ENCODE peak calls at places on chromosomes 5 and 9, in seven cellular contexts. N is upper lobe of left lung, Q is transverse colon, W is heart right ventricle, Z is stomach, A is psoas muscle, V is tibial artery. E is an unnamed sample.

GRCh38 chr5:154197801-154198461 is 7.4 kb downstream of the GALNT10 start:
- DNase-seq in V (no peak), W (no peak), A (no peak), N (peak), Z (peak), Q (no peak), E (peak)

GRCh38 chr5:158152151-158152550 is 293.2 kb upstream of the CLINT1 start:
- DNase-seq in V (no peak), W (no peak), Q (no peak), Z (no peak), N (no peak), A (no peak), E (no peak)

GRCh38 chr5:130198927-130199326 is 294.7 kb downstream of the CHSY3 start:
- DNase-seq in Q (no peak), A (no peak), V (no peak), Z (no peak), W (no peak), N (no peak), E (peak)

GRCh38 chr5:108703313-108703712 is 44.4 kb upstream of the FER start:
- DNase-seq in V (no peak), A (no peak), Z (no peak), W (no peak), Q (no peak), N (no peak), E (no peak)

GRCh38 chr5:173757279-173757678 is 130.9 kb upstream of the CPEB4 start:
- DNase-seq in W (no peak), N (no peak), Q (no peak), V (no peak), Z (no peak), A (no peak), E (no peak)

GRCh38 chr9:135290086-135290485 is 189.5 kb upstream of the PPP1R26 start:
- DNase-seq in W (peak), V (no peak), Q (no peak), N (no peak), Z (peak), A (peak), E (no peak)

GRCh38 chr9:136791466-136792276 is 527 bp downstream of the TMEM141 start:
- DNase-seq in Z (peak), W (peak), A (peak), V (peak), Q (peak), N (peak), E (no peak)

GRCh38 chr5:73273379-73274050 is 100.5 kb downstream of the TMEM174 start:
- DNase-seq in N (no peak), A (no peak), Z (no peak), Q (no peak), V (no peak), W (no peak), E (no peak)

GRCh38 chr9:99823392-99824377 is 2.0 kb downstream of the NR4A3 start:
- DNase-seq in Z (peak), V (peak), N (peak), W (peak), Q (peak), A (peak), E (peak)

GRCh38 chr9:98502976-98503325 is 205.8 kb downstream of the GABBR2 start:
- DNase-seq in N (peak), Z (no peak), A (no peak), W (no peak), Q (no peak), V (no peak), E (peak)

GRCh38 chr9:107251756-107252322 is 31.2 kb upstream of the RAD23B start:
- DNase-seq in W (no peak), Q (no peak), N (no peak), A (peak), V (no peak), Z (peak), E (peak)

GRCh38 chr5:157955541-157956172 is 96.7 kb upstream of the CLINT1 start:
- DNase-seq in V (no peak), Z (no peak), Q (no peak), W (no peak), N (no peak), A (no peak), E (no peak)

GRCh38 chr9:127779136-127779981 is 893 bp upstream of the SH2D3C start:
- DNase-seq in A (no peak), V (no peak), Z (no peak), Q (peak), N (peak), W (no peak), E (peak)

GRCh38 chr5:77449981-77450380 is 42.1 kb downstream of the WDR41 start:
- DNase-seq in V (no peak), N (no peak), Z (no peak), Q (no peak), W (no peak), A (no peak), E (peak)

GRCh38 chr5:157665467-157666085 is 5.8 kb upstream of the C5orf52 start:
- DNase-seq in Z (no peak), W (no peak), Q (no peak), A (no peak), V (no peak), N (peak), E (peak)

GRCh38 chr9:116274293-116274692 is 120.7 kb downstream of the PAPPA start:
- DNase-seq in V (no peak), Z (no peak), Q (no peak), N (no peak), A (no peak), W (no peak), E (peak)

GRCh38 chr5:69517763-69518212 is 25.2 kb downstream of the OCLN start:
- DNase-seq in V (no peak), Q (no peak), N (peak), Z (no peak), W (no peak), A (no peak), E (peak)

GRCh38 chr5:54083851-54084250 is 226.5 kb downstream of the ARL15 start:
- DNase-seq in A (no peak), W (no peak), N (no peak), Z (no peak), Q (no peak), V (no peak), E (no peak)

GRCh38 chr5:81233080-81233634 is at the start of gene CKMT2:
- DNase-seq in Q (peak), N (peak), A (peak), W (peak), Z (peak), V (peak), E (peak)
- H3K4me3 ChIP-seq in Q (peak), N (peak), A (peak), W (peak), Z (peak), V (peak), E (peak)

DNA sequence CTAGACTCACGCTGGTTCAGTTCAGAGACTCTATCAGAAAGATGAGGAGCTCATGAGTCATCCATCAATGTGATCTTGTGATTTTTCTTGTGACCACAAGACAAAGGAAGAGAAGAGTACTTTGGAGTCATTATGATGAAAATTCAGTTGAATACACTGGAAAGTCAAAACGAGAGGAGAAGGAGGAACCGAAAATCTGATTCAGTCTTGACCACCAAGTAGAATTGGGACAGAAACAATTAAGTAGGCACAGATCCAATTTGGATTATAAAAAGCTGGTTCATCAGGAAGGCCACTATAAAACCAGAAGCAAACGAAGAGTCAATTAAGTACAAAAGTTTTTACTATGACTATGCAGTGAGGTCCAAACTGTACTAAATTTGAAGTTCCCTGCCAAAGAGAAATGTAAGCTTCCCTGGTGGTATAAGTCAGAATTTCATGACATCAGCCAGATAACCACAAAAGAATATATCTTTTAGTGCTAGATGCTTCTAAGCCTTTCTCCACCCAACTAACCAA is 90.9 kb downstream of the THBS4 start:
- DNase-seq in V (no peak), W (no peak), Q (no peak), N (no peak), Z (no peak), A (no peak), E (peak)
- TF ChIP-seq CTCF in V (no peak), W (no peak), Q (no peak), N (no peak), Z (no peak), A (no peak), E (peak)

DNA sequence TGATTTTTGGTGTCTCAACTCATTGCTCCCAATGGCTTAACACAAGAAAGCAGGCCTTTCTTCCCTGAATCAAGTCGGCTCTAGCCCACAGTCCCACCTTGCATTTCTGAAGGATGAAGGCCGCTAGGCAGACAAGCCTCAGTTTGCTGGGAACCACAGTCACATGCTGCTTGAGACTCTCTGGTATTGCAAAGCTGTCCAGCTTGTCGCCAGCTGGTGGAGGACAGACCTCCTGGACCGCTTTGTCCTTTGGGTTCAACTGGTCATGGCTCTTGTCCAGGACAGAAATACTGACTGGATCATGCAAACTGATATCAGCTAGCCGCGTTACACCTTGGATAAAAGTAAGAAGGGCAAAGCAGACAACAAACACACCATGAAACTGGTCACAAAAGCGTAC is 23.1 kb downstream of the DDX31 start:
- DNase-seq in Q (no peak), A (no peak), Z (no peak), W (no peak), N (no peak), V (no peak), E (no peak)
- H3K4me3 ChIP-seq in Q (no peak), A (no peak), Z (no peak), W (no peak), N (no peak), V (no peak), E (no peak)

DNA sequence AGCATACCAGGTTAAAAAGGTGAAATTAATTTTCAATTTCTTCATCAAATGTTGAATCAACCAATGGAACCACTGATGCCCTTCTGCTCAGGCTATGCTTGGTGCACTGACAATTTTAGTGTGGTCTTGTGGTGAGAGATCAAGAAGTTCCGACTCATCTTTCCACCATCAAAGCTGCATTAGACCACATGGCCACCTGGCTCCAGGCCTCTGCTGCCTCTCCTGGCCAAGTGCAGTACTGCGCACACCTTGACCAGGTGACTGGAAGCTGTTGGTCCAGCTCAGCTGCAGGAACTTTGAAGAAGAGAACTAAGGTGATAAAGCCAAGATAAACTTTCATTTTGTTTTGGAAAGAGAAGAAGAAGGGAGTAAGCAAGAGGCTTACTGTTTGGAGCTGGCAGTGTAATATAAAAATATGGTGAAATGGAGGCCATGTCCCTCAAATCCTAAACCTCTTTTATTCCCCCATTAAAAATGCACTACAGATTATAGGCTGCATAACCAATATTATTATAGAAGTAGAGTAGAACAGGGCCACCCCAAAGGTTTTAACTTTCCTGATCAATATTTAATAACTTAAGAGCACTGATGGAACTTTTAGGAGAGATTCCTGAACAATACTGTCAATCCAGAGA is 315.5 kb upstream of the C9orf72 start:
- DNase-seq in Q (peak), A (no peak), N (peak), W (no peak), V (no peak), Z (peak), E (no peak)
- TF ChIP-seq CTCF in Q (peak), A (peak), N (peak), W (no peak), V (no peak), Z (peak), E (peak)

GRCh38 chr5:186091-187041 is 4.9 kb upstream of the LRRC14B start:
- DNase-seq in A (no peak), N (no peak), Z (no peak), W (no peak), V (no peak), Q (no peak), E (no peak)

GRCh38 chr5:188488-189481 is 2.5 kb upstream of the LRRC14B start:
- DNase-seq in V (peak), N (peak), Q (peak), A (peak), W (peak), Z (peak), E (peak)

GRCh38 chr5:189486-189885 is 1.8 kb upstream of the LRRC14B start:
- DNase-seq in N (no peak), Z (no peak), W (no peak), V (peak), A (no peak), Q (no peak), E (no peak)

GRCh38 chr5:187042-187431 is 4.3 kb upstream of the LRRC14B start:
- DNase-seq in A (no peak), W (no peak), V (no peak), Q (no peak), N (no peak), Z (no peak), E (no peak)

DNA sequence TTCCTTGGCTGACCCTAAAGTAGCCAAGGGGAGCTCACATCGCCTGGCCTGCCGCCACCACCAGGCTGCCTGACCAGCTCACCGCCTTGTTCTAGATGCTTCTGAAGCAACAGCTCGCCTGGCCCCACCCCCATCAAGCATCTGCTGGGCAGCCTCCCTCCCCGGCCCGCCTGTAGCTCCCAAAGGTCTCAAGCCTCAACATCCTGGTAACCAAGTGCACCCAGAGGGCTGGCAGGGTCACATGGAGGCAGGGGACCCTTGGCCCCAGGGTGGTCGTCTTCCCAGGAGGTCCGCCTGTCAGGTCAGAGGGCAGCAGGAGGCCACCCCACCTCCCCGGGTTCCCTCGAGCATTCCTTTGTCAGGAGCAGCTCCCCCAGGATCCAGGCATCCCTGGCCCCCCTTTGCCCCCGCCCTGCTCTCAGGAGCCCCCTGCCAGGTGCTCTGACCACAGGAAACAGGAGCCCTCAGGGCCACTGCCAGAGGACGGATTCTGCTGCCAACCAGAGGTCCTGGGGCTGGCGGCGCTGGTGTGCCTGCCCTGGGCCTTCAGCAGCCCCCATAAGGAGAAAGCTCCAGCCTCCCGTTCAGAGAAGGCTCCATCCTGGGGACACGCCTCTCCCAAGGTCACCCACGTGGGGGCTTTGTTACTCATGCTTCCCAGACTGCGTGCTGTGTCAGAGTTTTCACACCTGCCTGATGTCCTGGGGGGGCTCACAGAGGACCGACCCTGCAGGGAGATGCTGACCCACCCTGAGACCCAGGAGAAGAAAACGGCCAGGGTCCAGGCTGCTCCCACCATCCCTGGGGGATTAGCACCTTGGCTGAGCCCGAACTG is 3.5 kb upstream of the LRRC14B start:
- DNase-seq in N (no peak), A (no peak), W (no peak), Q (no peak), V (peak), Z (no peak), E (no peak)
- H3K4me3 ChIP-seq in N (no peak), A (peak), W (no peak), Q (no peak), V (peak), Z (peak), E (peak)

DNA sequence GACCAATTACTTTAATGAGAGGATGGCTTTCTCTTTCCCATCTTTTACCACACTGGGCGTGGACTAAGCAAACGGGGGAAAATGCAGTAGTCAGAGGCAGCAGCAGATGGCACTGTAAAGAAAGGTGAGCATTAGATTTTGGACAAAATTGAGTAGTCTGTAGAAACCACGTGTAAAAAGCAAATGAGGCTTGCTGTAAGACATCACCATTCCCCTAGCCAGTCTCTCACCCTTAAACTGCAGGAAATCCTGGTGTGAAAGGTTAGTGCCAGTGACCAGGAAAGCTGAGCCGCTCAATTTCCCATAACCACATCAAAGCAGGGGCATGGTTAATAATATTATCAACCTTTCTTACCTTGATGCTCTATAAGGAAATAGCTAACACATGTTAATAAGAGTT is 31.8 kb downstream of the SPATA31C2 start:
- DNase-seq in V (no peak), Q (peak), W (no peak), Z (peak), A (no peak), N (no peak), E (peak)
- TF ChIP-seq CTCF in V (peak), Q (peak), W (no peak), Z (peak), A (peak), N (no peak), E (peak)

DNA sequence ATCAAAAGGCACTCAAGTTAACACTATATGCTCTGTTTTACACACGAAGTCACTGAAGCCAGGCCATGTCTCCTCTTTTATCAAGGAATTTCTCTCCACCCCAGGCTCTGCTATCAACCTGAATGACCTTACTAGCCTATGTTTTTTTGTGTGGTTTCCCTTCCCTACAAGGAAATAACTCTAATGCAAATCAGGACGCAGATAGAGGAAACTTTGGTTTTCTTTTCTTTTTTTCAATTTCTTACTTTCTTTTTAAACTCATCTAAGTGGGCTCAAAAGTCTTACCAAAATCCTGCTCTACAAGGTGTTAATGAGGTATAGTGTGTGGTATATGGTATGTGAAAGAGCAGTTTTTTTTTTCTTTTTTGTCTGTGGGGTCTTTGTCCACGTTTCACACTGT is 5.5 kb upstream of the SLC46A2 start:
- DNase-seq in Q (no peak), V (no peak), A (no peak), W (no peak), N (no peak), Z (no peak), E (no peak)
- H3K4me3 ChIP-seq in Q (no peak), V (no peak), A (no peak), W (no peak), N (no peak), Z (no peak), E (no peak)

DNA sequence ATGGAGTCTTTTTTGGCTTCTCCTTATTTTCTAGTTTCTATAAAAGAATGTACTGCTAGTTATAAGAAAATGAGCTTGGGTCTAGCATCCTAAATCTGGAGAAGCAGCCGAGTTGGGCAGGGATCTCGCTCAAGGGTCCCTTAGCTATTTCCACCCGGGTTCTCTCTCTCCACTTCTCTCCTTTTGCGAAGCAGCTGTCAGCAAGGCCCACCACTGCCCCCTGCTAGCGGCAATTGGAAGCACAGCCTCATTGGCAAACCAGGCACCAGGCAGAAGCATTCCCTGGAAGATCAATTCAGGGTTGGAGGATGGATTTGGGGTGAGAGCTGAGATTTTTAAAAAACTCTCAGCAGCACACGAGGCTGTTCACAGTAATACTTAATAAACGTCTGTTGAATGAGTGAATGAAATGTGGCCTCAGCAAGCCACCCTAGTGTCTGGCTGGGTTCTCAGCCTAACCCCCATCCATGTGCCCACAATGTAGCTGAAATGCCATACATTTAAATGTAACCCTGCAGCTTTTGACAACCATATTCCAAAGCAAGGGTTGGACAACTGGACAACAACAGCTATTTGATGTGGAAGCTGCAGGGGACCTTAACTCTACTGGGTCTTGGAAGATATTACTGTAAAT is 34.6 kb upstream of the TNIP1 start:
- DNase-seq in Z (peak), N (peak), A (peak), V (peak), Q (peak), W (peak), E (peak)
- TF ChIP-seq CTCF in Z (peak), N (peak), A (peak), V (peak), Q (peak), W (peak), E (peak)

GRCh38 chr9:69180200-69180599 is 6.1 kb downstream of the TJP2 start:
- DNase-seq in A (no peak), Q (no peak), N (no peak), W (no peak), V (no peak), Z (no peak), E (no peak)
- H3K4me3 ChIP-seq in A (no peak), Q (no peak), N (no peak), W (no peak), V (no peak), Z (no peak), E (peak)

GRCh38 chr9:546797-547223 is 294.7 kb upstream of the DMRT1 start:
- DNase-seq in Z (no peak), V (no peak), W (no peak), Q (no peak), N (no peak), A (no peak), E (peak)
- TF ChIP-seq CTCF in Z (peak), V (peak), W (peak), Q (no peak), N (no peak), A (peak), E (no peak)